ENCODE peak calls at places on chromosomes 7 and 10, in six cellular contexts. Z, Y, E, W, X and C are unnamed samples.

GRCh38 chr7:29306276-29307036 is 111.9 kb downstream of the CHN2 start:
- DNase-seq in Z (peak; percentile 68), E (no peak), Y (no peak), X (no peak), W (no peak), C (peak; percentile 58)

GRCh38 chr10:91634246-91634645 is 1.4 kb upstream of the PPP1R3C start:
- DNase-seq in X (no peak), E (no peak), Y (no peak), W (no peak), Z (no peak), C (no peak)

GRCh38 chr7:143375298-143376034 is 5.7 kb upstream of the ZYX start:
- DNase-seq in Z (no peak), E (peak; percentile 52), W (no peak), Y (no peak), X (peak; percentile 3), C (no peak)

GRCh38 chr10:26739087-26739631 is 41.7 kb downstream of the PDSS1 start:
- DNase-seq in X (no peak), Y (no peak), E (no peak), W (no peak), Z (no peak), C (no peak)

GRCh38 chr10:43233601-43234430 is 33.0 kb downstream of the RASGEF1A start:
- DNase-seq in E (no peak), X (no peak), Y (no peak), W (no peak), Z (no peak), C (no peak)

GRCh38 chr7:100000239-100000638 is 15.2 kb upstream of the ZKSCAN1 start:
- DNase-seq in X (no peak), E (no peak), Z (no peak), Y (no peak), W (no peak), C (no peak)

GRCh38 chr10:110074986-110075664 is 67.3 kb downstream of the ADD3 start:
- DNase-seq in W (no peak), Z (peak; percentile 58), E (no peak), Y (peak; percentile 92), X (peak; percentile 88), C (no peak)

GRCh38 chr7:128352138-128352537 is 8.4 kb upstream of the RBM28 start:
- DNase-seq in Z (peak; percentile 89), E (no peak), W (no peak), X (peak; percentile 73), Y (peak; percentile 72), C (no peak)

GRCh38 chr10:100183482-100183881 is 2.3 kb downstream of the ERLIN1 start:
- DNase-seq in X (no peak), Z (no peak), E (no peak), Y (no peak), W (no peak), C (no peak)

GRCh38 chr7:84783161-84783803 is 403.6 kb downstream of the SEMA3D start:
- DNase-seq in Z (no peak), W (no peak), E (no peak), X (peak; percentile 48), Y (no peak), C (peak; percentile 100)

GRCh38 chr7:128053991-128054390 is 22.8 kb upstream of the LRRC4 start:
- DNase-seq in W (no peak), Z (peak; percentile 44), Y (no peak), E (no peak), X (no peak), C (no peak)

GRCh38 chr7:128673571-128673970 is 1.5 kb downstream of the GARIN1A start:
- DNase-seq in X (no peak), Y (no peak), Z (no peak), E (no peak), W (no peak), C (no peak)

GRCh38 chr7:46054290-46054689 is 133.2 kb upstream of the IGFBP3 start:
- DNase-seq in X (peak; percentile 35), E (no peak), Z (no peak), W (no peak), Y (peak; percentile 70), C (no peak)

GRCh38 chr7:34747842-34748241 is 89.8 kb downstream of the NPSR1 start:
- DNase-seq in Y (no peak), W (no peak), Z (no peak), X (no peak), E (no peak), C (no peak)

GRCh38 chr7:101896312-101896711 is 78.9 kb downstream of the CUX1 start:
- DNase-seq in E (no peak), X (no peak), Z (no peak), Y (no peak), W (no peak), C (no peak)

GRCh38 chr10:42755028-42755451 is 27.6 kb upstream of the BMS1 start:
- DNase-seq in Z (peak; percentile 31), E (no peak), Y (no peak), X (no peak), W (no peak), C (no peak)

GRCh38 chr10:114479307-114479706 is 75.0 kb upstream of the AFAP1L2 start:
- DNase-seq in Y (no peak), Z (no peak), W (no peak), E (no peak), X (peak; percentile 43), C (no peak)

GRCh38 chr7:56106108-56107073 is at the start of gene CHCHD2:
- DNase-seq in E (peak; percentile 86), Y (peak; percentile 98), X (peak; percentile 99), W (peak; percentile 95), Z (peak; percentile 99), C (peak; percentile 98)

GRCh38 chr7:156655983-156656382 is 15.4 kb downstream of the RNF32 start:
- DNase-seq in X (no peak), E (no peak), W (no peak), Z (no peak), Y (no peak), C (no peak)

GRCh38 chr7:121020652-121021051 is 32.1 kb downstream of the CPED1 start:
- DNase-seq in W (no peak), X (peak; percentile 75), Y (peak; percentile 85), E (no peak), Z (no peak), C (no peak)

GRCh38 chr10:113970641-113971040 is 73.0 kb upstream of the ADRB1 start:
- DNase-seq in Y (no peak), E (no peak), Z (no peak), W (no peak), X (no peak), C (no peak)

GRCh38 chr10:118741994-118742393 is 12.8 kb downstream of the CACUL1 start:
- DNase-seq in E (no peak), Y (no peak), Z (no peak), W (no peak), X (no peak), C (no peak)
- H3K4me1 ChIP-seq in E (peaks cover 6% of the 10 kb centered on the region), Y (no peaks in the 10 kb centered on the region), Z (peaks cover 2% of the 10 kb centered on the region), W (no peaks in the 10 kb centered on the region), X (peaks cover 7% of the 10 kb centered on the region), C (peaks cover 16% of the 10 kb centered on the region)

GRCh38 chr7:151372612-151373265 is 31.1 kb downstream of the NUB1 start:
- DNase-seq in Y (no peak), E (no peak), W (no peak), Z (peak; percentile 61), X (no peak), C (no peak)

GRCh38 chr7:151374726-151375125 is 33.1 kb downstream of the NUB1 start:
- DNase-seq in Z (no peak), W (no peak), Y (no peak), X (no peak), E (no peak), C (no peak)

GRCh38 chr7:151373599-151373998 is 32.0 kb downstream of the NUB1 start:
- DNase-seq in Z (no peak), X (no peak), E (no peak), W (no peak), Y (no peak), C (no peak)

GRCh38 chr7:151375530-151376217 is 34.1 kb downstream of the NUB1 start:
- DNase-seq in X (no peak), W (no peak), Z (no peak), Y (no peak), E (no peak), C (no peak)

DNA sequence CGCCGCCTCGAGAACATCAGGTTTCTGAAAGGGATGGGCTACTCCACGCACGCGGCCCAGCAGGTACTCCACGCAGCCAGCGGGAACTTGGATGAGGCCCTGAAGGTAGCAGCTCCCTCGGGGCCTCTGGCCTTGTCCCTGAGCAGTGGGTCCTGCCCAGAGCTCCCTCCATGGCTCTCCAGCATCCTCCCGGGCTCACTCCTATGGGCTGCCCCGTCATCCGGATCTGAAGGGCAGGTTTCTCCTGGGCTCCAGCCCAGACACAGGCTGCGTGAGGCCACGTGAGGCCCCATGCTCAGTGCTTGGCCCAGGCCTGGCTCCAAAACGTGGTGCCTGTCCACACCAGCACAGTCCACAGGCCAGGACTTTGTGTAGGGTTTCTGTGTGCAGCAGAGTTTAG is 32.5 kb downstream of the NUB1 start:
- DNase-seq in Y (no peak), E (no peak), X (no peak), Z (no peak), W (no peak), C (no peak)
- H3K4me3 ChIP-seq in Y (no peak overlapping the region), E (no peak overlapping the region), X (no peak overlapping the region), Z (no peak overlapping the region), W (no peak overlapping the region), C (no peak overlapping the region)

GRCh38 chr10:49111320-49111698 is 4.0 kb downstream of the VSTM4 start:
- DNase-seq in X (no peak), W (no peak), E (no peak), Z (no peak), Y (no peak), C (no peak)
- H3K4me1 ChIP-seq in X (peaks cover 4% of the 10 kb centered on the region), W (no peaks in the 10 kb centered on the region), E (no peaks in the 10 kb centered on the region), Z (no peaks in the 10 kb centered on the region), Y (no peaks in the 10 kb centered on the region), C (no peaks in the 10 kb centered on the region)

GRCh38 chr10:87862644-87863101 is 660 bp downstream of the KLLN start:
- DNase-seq in W (no peak), Z (peak; percentile 73), Y (no peak), E (no peak), X (no peak), C (peak; percentile 21)

GRCh38 chr10:87861566-87861952 is 1.8 kb downstream of the KLLN start:
- DNase-seq in Z (peak; percentile 84), X (peak; percentile 91), E (no peak), W (peak; percentile 47), Y (peak; percentile 81), C (no peak)

GRCh38 chr10:87861953-87862643 is 1.2 kb downstream of the KLLN start:
- DNase-seq in W (peak; percentile 95), Z (peak; percentile 99), E (peak; percentile 91), Y (peak; percentile 93), X (peak; percentile 100), C (peak; percentile 95)

GRCh38 chr10:87860156-87860795 is 3.1 kb downstream of the KLLN start:
- DNase-seq in Y (peak; percentile 82), W (peak; percentile 63), Z (peak; percentile 86), E (peak; percentile 58), X (peak; percentile 59), C (peak; percentile 14)

DNA sequence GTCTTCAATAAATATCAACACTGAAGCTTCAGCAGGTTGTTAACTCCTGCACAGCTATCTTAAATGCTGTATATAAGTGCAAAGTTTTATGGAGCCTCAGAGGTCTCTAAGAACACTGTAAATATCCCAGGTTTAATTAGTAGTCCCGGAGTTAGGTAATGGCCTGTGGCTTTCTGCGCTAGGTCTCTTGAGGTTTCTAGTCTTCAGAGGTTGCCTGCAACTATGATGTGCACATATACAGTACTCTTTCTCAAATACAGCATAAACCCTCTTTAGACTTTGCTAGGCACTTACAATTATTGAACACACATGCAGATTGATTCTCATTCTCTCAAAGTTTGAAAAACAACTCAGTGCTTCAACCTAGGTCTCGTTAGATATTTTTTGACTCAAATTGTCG is 2.3 kb downstream of the KLLN start:
- DNase-seq in Z (no peak), E (no peak), X (no peak), W (no peak), Y (no peak), C (no peak)
- H3K4me3 ChIP-seq in Z (no peak overlapping the region), E (peak overlapping the region; percentile 90), X (peak overlapping the region; percentile 98), W (peak overlapping the region; percentile 84), Y (no peak overlapping the region), C (no peak overlapping the region)